ENCODE peak calls at places on chromosomes 11 and 22, in seven cellular contexts. M is naive thymus-derived CD4-positive, alpha-beta T cell; W is WERI-Rb-1; J is neuronal stem cell; U is mammary epithelial cell; L is pancreas; P is right lobe of liver. O is an unnamed sample.
A peak's percentile ranks its signal among the peaks of the same experiment; 100 is the strongest.

GRCh38 chr11:70820712-70821111 is 422.4 kb downstream of the CTTN start:
- DNase-seq in J (no peak), L (no peak), M (no peak), W (no peak), U (no peak), P (no peak), O (no peak)

GRCh38 chr11:93131709-93132108 is 66.1 kb downstream of the SLC36A4 start:
- DNase-seq in M (no peak), P (no peak), W (no peak), J (no peak), U (no peak), L (no peak), O (peak; percentile 10)

GRCh38 chr11:17473071-17473744 is 3.4 kb downstream of the ABCC8 start:
- DNase-seq in M (no peak), W (peak; percentile 86), P (no peak), L (no peak), J (no peak), U (peak; percentile 11), O (peak; percentile 68)

GRCh38 chr22:32175751-32176644 is 16.9 kb upstream of the C22orf42 start:
- DNase-seq in J (peak; percentile 44), M (no peak), L (no peak), W (peak; percentile 12), U (no peak), P (no peak), O (no peak)

GRCh38 chr22:36467946-36468345 is 13.5 kb downstream of the TXN2 start:
- DNase-seq in P (no peak), M (no peak), U (peak; percentile 91), W (no peak), J (no peak), L (no peak), O (no peak)

GRCh38 chr22:49261616-49262015 is 566.1 kb downstream of the BRD1 start:
- DNase-seq in J (no peak), W (no peak), M (no peak), P (no peak), L (no peak), U (no peak), O (no peak)

GRCh38 chr11:10581481-10582019 is 13.1 kb upstream of the LYVE1 start:
- DNase-seq in M (no peak), U (peak; percentile 44), W (no peak), J (no peak), P (peak; percentile 50), L (peak; percentile 28), O (no peak)

GRCh38 chr22:45212992-45213751 is 27.5 kb downstream of the KIAA0930 start:
- DNase-seq in P (peak; percentile 38), U (peak; percentile 26), L (no peak), M (no peak), J (no peak), W (no peak), O (no peak)

GRCh38 chr11:60852060-60852638 is 3.6 kb downstream of the PTGDR2 start:
- DNase-seq in W (no peak), P (peak; percentile 74), J (no peak), U (no peak), M (no peak), L (peak; percentile 70), O (no peak)

GRCh38 chr11:105312266-105312665 is 172.7 kb upstream of the CARD18 start:
- DNase-seq in J (no peak), P (no peak), W (no peak), L (no peak), M (no peak), U (no peak), O (no peak)

GRCh38 chr11:94183886-94184264 is 55.2 kb downstream of the PANX1 start:
- DNase-seq in U (peak; percentile 48), P (peak; percentile 52), W (peak; percentile 71), L (peak; percentile 61), M (no peak), J (peak; percentile 66), O (peak; percentile 33)

GRCh38 chr22:23313791-23314567 is 133.7 kb downstream of the BCR start:
- DNase-seq in J (no peak), L (no peak), M (no peak), W (no peak), U (no peak), P (no peak), O (no peak)

GRCh38 chr11:13993096-13993760 is 30.7 kb downstream of the SPON1 start:
- DNase-seq in L (no peak), M (no peak), J (no peak), U (no peak), W (no peak), P (no peak), O (no peak)

GRCh38 chr11:11409224-11409623 is 56.2 kb upstream of the CSNK2A3 start:
- DNase-seq in J (no peak), W (no peak), U (no peak), L (no peak), M (no peak), P (no peak), O (no peak)

GRCh38 chr11:117201906-117202305 is 2.7 kb downstream of the TAGLN start:
- DNase-seq in J (no peak), P (no peak), M (no peak), U (no peak), L (no peak), W (no peak), O (no peak)

GRCh38 chr11:62654297-62654696 is 1.2 kb upstream of the INTS5 start:
- DNase-seq in J (no peak), M (no peak), L (no peak), U (no peak), P (no peak), W (no peak), O (no peak)

GRCh38 chr11:27083241-27083640 is 42.6 kb downstream of the BBOX1 start:
- DNase-seq in U (no peak), M (no peak), L (no peak), J (no peak), W (no peak), P (no peak), O (no peak)

DNA sequence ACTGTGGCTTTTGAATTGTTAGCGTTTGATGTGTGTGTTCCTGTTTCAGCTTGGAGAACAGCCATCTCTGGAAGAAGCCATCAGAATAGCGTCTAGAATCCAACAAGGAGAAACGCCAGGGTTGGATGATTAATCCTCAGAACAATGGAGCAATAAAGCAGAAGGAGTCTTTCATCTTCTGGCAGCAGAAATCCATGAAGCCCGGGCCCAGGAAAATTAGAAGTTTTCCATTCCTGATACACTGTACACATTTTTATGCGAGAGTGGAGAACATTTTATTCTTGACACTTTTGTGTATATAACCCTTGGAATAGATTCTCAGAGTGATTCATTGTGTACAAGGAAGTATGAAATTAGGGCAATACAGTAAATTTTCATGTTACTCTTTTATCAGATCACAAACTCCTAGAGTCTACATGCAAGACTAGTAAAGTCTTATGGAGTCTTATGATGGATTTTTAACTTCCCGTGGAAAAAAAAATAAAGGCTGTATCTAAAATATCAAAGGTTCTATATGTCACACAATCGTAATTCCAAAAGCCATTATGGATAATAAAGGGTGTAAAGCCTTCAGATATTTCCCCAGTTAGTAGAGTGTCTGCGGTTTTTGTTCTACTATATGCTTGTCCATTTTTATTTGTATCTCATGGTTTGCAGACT is 45.9 kb upstream of the WEE1 start:
- DNase-seq in P (no peak), J (no peak), M (no peak), W (no peak), L (no peak), U (peak; percentile 27), O (no peak)
- H3K27ac ChIP-seq in P (no peak overlapping the region), J (no peak overlapping the region), M (no peak overlapping the region), W (no peak overlapping the region), L (peak overlapping the region; percentile 27), U (no peak overlapping the region), O (no peak overlapping the region)

GRCh38 chr11:102323542-102324261 is 6.4 kb downstream of the BIRC3 start:
- DNase-seq in W (no peak), L (no peak), J (no peak), M (no peak), P (no peak), U (peak; percentile 57), O (no peak)

GRCh38 chr11:102320679-102321078 is 3.4 kb downstream of the BIRC3 start:
- DNase-seq in L (no peak), W (no peak), P (no peak), M (no peak), J (no peak), U (no peak), O (no peak)

GRCh38 chr11:102320166-102320565 is 2.9 kb downstream of the BIRC3 start:
- DNase-seq in P (no peak), U (no peak), W (no peak), J (no peak), L (no peak), M (no peak), O (no peak)

GRCh38 chr11:102325088-102325487 is 7.8 kb downstream of the BIRC3 start:
- DNase-seq in L (no peak), J (no peak), P (no peak), W (no peak), M (no peak), U (no peak), O (no peak)

GRCh38 chr11:102322560-102322959 is 5.3 kb downstream of the BIRC3 start:
- DNase-seq in U (no peak), P (no peak), J (no peak), W (no peak), M (no peak), L (no peak), O (no peak)
- H3K27ac ChIP-seq in U (no peak overlapping the region), P (no peak overlapping the region), J (no peak overlapping the region), W (no peak overlapping the region), M (peak overlapping the region; percentile 56), L (no peak overlapping the region), O (no peak overlapping the region)

DNA sequence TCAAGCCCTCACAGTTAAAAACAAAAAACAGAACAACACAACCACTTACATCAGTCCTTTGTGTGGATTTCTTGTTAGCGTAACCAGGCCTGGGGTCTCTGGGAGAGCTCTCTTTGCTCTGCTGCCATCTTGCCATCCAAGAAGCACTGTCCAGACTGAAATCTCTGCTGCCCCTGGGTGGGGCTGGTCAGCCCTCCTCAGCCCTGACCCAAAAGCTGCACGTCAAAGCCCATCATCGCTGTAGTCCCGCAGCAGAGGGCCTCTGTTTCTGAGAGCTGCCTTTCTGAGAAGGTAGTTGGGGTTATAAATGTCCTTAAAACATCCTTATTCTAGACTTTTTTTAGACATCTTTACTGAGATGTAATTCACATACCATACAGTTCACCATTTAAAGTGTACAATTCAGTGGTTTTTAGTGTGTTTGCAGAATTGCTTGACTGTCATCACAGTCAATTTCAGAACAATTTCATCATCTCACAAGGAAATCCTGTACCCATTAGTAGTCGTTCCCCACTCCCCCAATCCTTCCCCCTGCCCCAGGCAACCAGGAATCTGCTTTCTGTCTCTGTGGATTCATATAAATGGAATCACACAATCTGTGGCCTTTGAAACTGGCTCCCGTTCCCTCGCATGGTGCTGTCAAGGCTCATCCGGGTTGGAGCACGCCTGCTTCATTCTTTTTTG is 94.8 kb downstream of the TBC1D22A start:
- DNase-seq in P (no peak), L (no peak), W (no peak), J (no peak), U (no peak), M (no peak), O (no peak)
- H3K27ac ChIP-seq in P (no peak overlapping the region), L (no peak overlapping the region), W (no peak overlapping the region), J (no peak overlapping the region), U (no peak overlapping the region), M (no peak overlapping the region), O (no peak overlapping the region)

DNA sequence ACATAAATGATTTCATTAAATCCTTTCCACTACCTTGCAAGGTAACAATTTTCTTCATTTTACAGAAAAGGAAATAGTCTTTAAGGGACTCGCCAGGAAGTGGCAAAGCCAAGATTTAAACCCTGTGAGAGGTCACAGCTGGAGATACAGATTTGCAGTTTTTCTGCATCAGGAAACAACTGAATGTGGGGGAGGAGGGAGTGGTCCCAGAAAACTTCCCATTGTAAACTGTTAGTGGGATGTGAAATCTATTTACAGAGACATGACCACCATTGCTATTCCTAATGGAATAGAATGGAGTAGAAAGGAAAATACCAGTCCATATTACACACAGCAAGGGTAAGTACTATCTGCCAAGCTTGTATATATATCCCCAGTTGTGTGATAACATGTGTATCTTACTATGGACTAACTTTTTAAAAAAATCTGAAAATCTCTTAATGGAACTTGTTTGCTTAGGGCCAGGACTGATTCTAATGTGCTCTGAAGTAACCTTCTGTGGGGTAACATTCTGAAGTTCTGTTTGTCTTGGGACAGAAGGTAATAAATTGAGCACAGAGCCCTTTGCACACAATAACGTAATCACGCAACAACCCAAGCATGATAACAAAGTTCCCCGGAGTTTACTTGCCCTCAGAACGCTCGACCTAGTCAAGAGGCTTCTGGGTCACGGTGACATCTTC is 10.9 kb upstream of the TSKU start:
- DNase-seq in M (no peak), P (no peak), U (no peak), W (no peak), L (no peak), J (no peak), O (peak; percentile 68)
- H3K27ac ChIP-seq in M (no peak overlapping the region), P (peak overlapping the region; percentile 77), U (no peak overlapping the region), W (no peak overlapping the region), L (no peak overlapping the region), J (no peak overlapping the region), O (peak overlapping the region; percentile 88)